ENCODE peak calls at places on chromosomes 5 and 9, in seven cellular contexts. One of them, this sample, is unnamed.

GRCh38 chr5:79235222-79235577 is 731 bp upstream of the JMY start:
- DNase-seq in endothelial cell: no peak
- DNase-seq in left lung: no peak
- DNase-seq in GM06990: peak
- DNase-seq in foreskin fibroblast: peak
- DNase-seq in upper lobe of right lung: no peak
- DNase-seq in adrenal gland: no peak
- DNase-seq in this sample: no peak

GRCh38 chr9:5509573-5509972 is 758 bp upstream of the PDCD1LG2 start:
- DNase-seq in endothelial cell: no peak
- DNase-seq in left lung: no peak
- DNase-seq in GM06990: no peak
- DNase-seq in foreskin fibroblast: peak
- DNase-seq in upper lobe of right lung: no peak
- DNase-seq in adrenal gland: no peak
- DNase-seq in this sample: no peak

GRCh38 chr5:78588517-78588916 is 60.1 kb downstream of the LHFPL2 start:
- DNase-seq in endothelial cell: no peak
- DNase-seq in left lung: no peak
- DNase-seq in GM06990: no peak
- DNase-seq in foreskin fibroblast: no peak
- DNase-seq in upper lobe of right lung: no peak
- DNase-seq in adrenal gland: no peak
- DNase-seq in this sample: no peak

GRCh38 chr9:36148652-36149051 is 12.1 kb downstream of the GLIPR2 start:
- DNase-seq in endothelial cell: no peak
- DNase-seq in left lung: peak
- DNase-seq in GM06990: peak
- DNase-seq in foreskin fibroblast: peak
- DNase-seq in upper lobe of right lung: peak
- DNase-seq in adrenal gland: peak
- DNase-seq in this sample: peak

GRCh38 chr9:79616013-79616412 is 44.2 kb downstream of the TLE4 start:
- DNase-seq in endothelial cell: no peak
- DNase-seq in left lung: no peak
- DNase-seq in GM06990: no peak
- DNase-seq in foreskin fibroblast: peak
- DNase-seq in upper lobe of right lung: no peak
- DNase-seq in adrenal gland: no peak
- DNase-seq in this sample: no peak

GRCh38 chr5:134240421-134240962 is 14.6 kb upstream of the PPP2CA start:
- DNase-seq in endothelial cell: no peak
- DNase-seq in left lung: no peak
- DNase-seq in GM06990: no peak
- DNase-seq in foreskin fibroblast: peak
- DNase-seq in upper lobe of right lung: no peak
- DNase-seq in adrenal gland: peak
- DNase-seq in this sample: peak

GRCh38 chr5:93622240-93622885 is 39.3 kb downstream of the NR2F1 start:
- DNase-seq in endothelial cell: no peak
- DNase-seq in left lung: no peak
- DNase-seq in GM06990: no peak
- DNase-seq in foreskin fibroblast: peak
- DNase-seq in upper lobe of right lung: no peak
- DNase-seq in adrenal gland: no peak
- DNase-seq in this sample: no peak

GRCh38 chr9:121768416-121769015 is 117.1 kb downstream of the DAB2IP start:
- DNase-seq in endothelial cell: no peak
- DNase-seq in left lung: peak
- DNase-seq in GM06990: no peak
- DNase-seq in foreskin fibroblast: no peak
- DNase-seq in upper lobe of right lung: no peak
- DNase-seq in adrenal gland: no peak
- DNase-seq in this sample: no peak

GRCh38 chr9:108963459-108964143 is 29.4 kb downstream of the ABITRAM start:
- DNase-seq in endothelial cell: no peak
- DNase-seq in left lung: no peak
- DNase-seq in GM06990: no peak
- DNase-seq in foreskin fibroblast: peak
- DNase-seq in upper lobe of right lung: no peak
- DNase-seq in adrenal gland: peak
- DNase-seq in this sample: no peak

GRCh38 chr5:66001952-66002351 is 75.6 kb downstream of the ERBIN start:
- DNase-seq in endothelial cell: no peak
- DNase-seq in left lung: no peak
- DNase-seq in GM06990: no peak
- DNase-seq in foreskin fibroblast: no peak
- DNase-seq in upper lobe of right lung: no peak
- DNase-seq in adrenal gland: no peak
- DNase-seq in this sample: no peak

GRCh38 chr5:139299477-139299876 is 5.9 kb downstream of the MATR3 start:
- DNase-seq in endothelial cell: no peak
- DNase-seq in left lung: no peak
- DNase-seq in GM06990: no peak
- DNase-seq in foreskin fibroblast: no peak
- DNase-seq in upper lobe of right lung: no peak
- DNase-seq in adrenal gland: no peak
- DNase-seq in this sample: no peak

GRCh38 chr5:55691265-55692105 is 20.6 kb downstream of the SLC38A9 start:
- DNase-seq in endothelial cell: no peak
- DNase-seq in left lung: no peak
- DNase-seq in GM06990: peak
- DNase-seq in foreskin fibroblast: peak
- DNase-seq in upper lobe of right lung: no peak
- DNase-seq in adrenal gland: no peak
- DNase-seq in this sample: no peak

GRCh38 chr9:25350011-25350410 is 328.2 kb downstream of the TUSC1 start:
- DNase-seq in endothelial cell: no peak
- DNase-seq in left lung: no peak
- DNase-seq in GM06990: no peak
- DNase-seq in foreskin fibroblast: no peak
- DNase-seq in upper lobe of right lung: no peak
- DNase-seq in adrenal gland: no peak
- DNase-seq in this sample: no peak

GRCh38 chr5:43034591-43034968 is 5.5 kb downstream of the ANXA2R start:
- DNase-seq in endothelial cell: peak
- DNase-seq in left lung: no peak
- DNase-seq in GM06990: no peak
- DNase-seq in foreskin fibroblast: peak
- DNase-seq in upper lobe of right lung: no peak
- DNase-seq in adrenal gland: no peak
- DNase-seq in this sample: no peak

GRCh38 chr9:134403682-134404301 is 77.5 kb downstream of the RXRA start:
- DNase-seq in endothelial cell: no peak
- DNase-seq in left lung: peak
- DNase-seq in GM06990: peak
- DNase-seq in foreskin fibroblast: peak
- DNase-seq in upper lobe of right lung: peak
- DNase-seq in adrenal gland: peak
- DNase-seq in this sample: no peak

GRCh38 chr5:155460501-155460931 is 447.0 kb downstream of the KIF4B start:
- DNase-seq in endothelial cell: no peak
- DNase-seq in left lung: no peak
- DNase-seq in GM06990: no peak
- DNase-seq in foreskin fibroblast: no peak
- DNase-seq in upper lobe of right lung: no peak
- DNase-seq in adrenal gland: no peak
- DNase-seq in this sample: no peak

GRCh38 chr5:133520062-133520461 is 92.3 kb downstream of the FSTL4 start:
- DNase-seq in endothelial cell: no peak
- DNase-seq in left lung: no peak
- DNase-seq in GM06990: no peak
- DNase-seq in foreskin fibroblast: no peak
- DNase-seq in upper lobe of right lung: no peak
- DNase-seq in adrenal gland: no peak
- DNase-seq in this sample: peak

GRCh38 chr9:98568234-98568922 is 140.4 kb downstream of the GABBR2 start:
- DNase-seq in endothelial cell: no peak
- DNase-seq in left lung: no peak
- DNase-seq in GM06990: no peak
- DNase-seq in foreskin fibroblast: no peak
- DNase-seq in upper lobe of right lung: no peak
- DNase-seq in adrenal gland: no peak
- DNase-seq in this sample: peak

GRCh38 chr5:88957000-88957399 is 74.0 kb upstream of the MEF2C start:
- DNase-seq in endothelial cell: no peak
- DNase-seq in left lung: no peak
- DNase-seq in GM06990: no peak
- DNase-seq in foreskin fibroblast: no peak
- DNase-seq in upper lobe of right lung: no peak
- DNase-seq in adrenal gland: no peak
- DNase-seq in this sample: no peak

GRCh38 chr9:81380960-81381359 is 308.4 kb downstream of the TLE1 start:
- DNase-seq in endothelial cell: no peak
- DNase-seq in left lung: no peak
- DNase-seq in GM06990: no peak
- DNase-seq in foreskin fibroblast: no peak
- DNase-seq in upper lobe of right lung: no peak
- DNase-seq in adrenal gland: no peak
- DNase-seq in this sample: no peak

GRCh38 chr5:134803821-134804220 is 41.9 kb upstream of the C5orf24 start:
- DNase-seq in endothelial cell: no peak
- DNase-seq in left lung: no peak
- DNase-seq in GM06990: no peak
- DNase-seq in foreskin fibroblast: no peak
- DNase-seq in upper lobe of right lung: no peak
- DNase-seq in adrenal gland: no peak
- DNase-seq in this sample: no peak

GRCh38 chr5:19240150-19240549 is 747.9 kb downstream of the CDH18 start:
- DNase-seq in endothelial cell: no peak
- DNase-seq in left lung: no peak
- DNase-seq in GM06990: no peak
- DNase-seq in foreskin fibroblast: peak
- DNase-seq in upper lobe of right lung: no peak
- DNase-seq in adrenal gland: no peak
- DNase-seq in this sample: no peak

GRCh38 chr5:54159153-54159836 is 151.1 kb downstream of the ARL15 start:
- DNase-seq in endothelial cell: no peak
- DNase-seq in left lung: no peak
- DNase-seq in GM06990: no peak
- DNase-seq in foreskin fibroblast: peak
- DNase-seq in upper lobe of right lung: no peak
- DNase-seq in adrenal gland: no peak
- DNase-seq in this sample: no peak
- TF ChIP-seq CTCF in endothelial cell: no peak
- TF ChIP-seq CTCF in left lung: no peak
- TF ChIP-seq CTCF in GM06990: no peak
- TF ChIP-seq CTCF in foreskin fibroblast: no peak
- TF ChIP-seq CTCF in upper lobe of right lung: no peak
- TF ChIP-seq CTCF in adrenal gland: no peak
- TF ChIP-seq CTCF in this sample: peak

GRCh38 chr5:175873090-175873454 is 1.7 kb downstream of the CPLX2 start:
- DNase-seq in endothelial cell: peak
- DNase-seq in left lung: no peak
- DNase-seq in GM06990: no peak
- DNase-seq in foreskin fibroblast: peak
- DNase-seq in upper lobe of right lung: no peak
- DNase-seq in adrenal gland: peak
- DNase-seq in this sample: no peak
- TF ChIP-seq CTCF in endothelial cell: no peak
- TF ChIP-seq CTCF in left lung: no peak
- TF ChIP-seq CTCF in GM06990: peak
- TF ChIP-seq CTCF in foreskin fibroblast: peak
- TF ChIP-seq CTCF in upper lobe of right lung: no peak
- TF ChIP-seq CTCF in adrenal gland: peak
- TF ChIP-seq CTCF in this sample: no peak

GRCh38 chr9:114505187-114506081 is at the start of gene WHRN:
- DNase-seq in endothelial cell: peak
- DNase-seq in left lung: peak
- DNase-seq in GM06990: peak
- DNase-seq in foreskin fibroblast: peak
- DNase-seq in upper lobe of right lung: peak
- DNase-seq in adrenal gland: peak
- DNase-seq in this sample: peak

GRCh38 chr9:114506082-114506390 is 763 bp upstream of the WHRN start:
- DNase-seq in endothelial cell: no peak
- DNase-seq in left lung: no peak
- DNase-seq in GM06990: no peak
- DNase-seq in foreskin fibroblast: no peak
- DNase-seq in upper lobe of right lung: no peak
- DNase-seq in adrenal gland: no peak
- DNase-seq in this sample: no peak

GRCh38 chr9:114503522-114504340 is 1.5 kb downstream of the WHRN start:
- DNase-seq in endothelial cell: no peak
- DNase-seq in left lung: no peak
- DNase-seq in GM06990: no peak
- DNase-seq in foreskin fibroblast: no peak
- DNase-seq in upper lobe of right lung: no peak
- DNase-seq in adrenal gland: no peak
- DNase-seq in this sample: no peak

GRCh38 chr9:114504341-114505186 is 709 bp downstream of the WHRN start:
- DNase-seq in endothelial cell: peak
- DNase-seq in left lung: peak
- DNase-seq in GM06990: no peak
- DNase-seq in foreskin fibroblast: peak
- DNase-seq in upper lobe of right lung: peak
- DNase-seq in adrenal gland: peak
- DNase-seq in this sample: peak

GRCh38 chr9:114507726-114508125 is 2.5 kb upstream of the WHRN start:
- DNase-seq in endothelial cell: no peak
- DNase-seq in left lung: no peak
- DNase-seq in GM06990: no peak
- DNase-seq in foreskin fibroblast: peak
- DNase-seq in upper lobe of right lung: no peak
- DNase-seq in adrenal gland: no peak
- DNase-seq in this sample: no peak
- TF ChIP-seq CTCF in endothelial cell: no peak
- TF ChIP-seq CTCF in left lung: peak
- TF ChIP-seq CTCF in GM06990: peak
- TF ChIP-seq CTCF in foreskin fibroblast: peak
- TF ChIP-seq CTCF in upper lobe of right lung: peak
- TF ChIP-seq CTCF in adrenal gland: peak
- TF ChIP-seq CTCF in this sample: peak

GRCh38 chr9:128066713-128067621 is at the start of gene NAIF1:
- DNase-seq in endothelial cell: peak
- DNase-seq in left lung: peak
- DNase-seq in GM06990: peak
- DNase-seq in foreskin fibroblast: peak
- DNase-seq in upper lobe of right lung: peak
- DNase-seq in adrenal gland: peak
- DNase-seq in this sample: peak
- TF ChIP-seq CTCF in endothelial cell: no peak
- TF ChIP-seq CTCF in left lung: no peak
- TF ChIP-seq CTCF in GM06990: no peak
- TF ChIP-seq CTCF in foreskin fibroblast: no peak
- TF ChIP-seq CTCF in upper lobe of right lung: no peak
- TF ChIP-seq CTCF in adrenal gland: no peak
- TF ChIP-seq CTCF in this sample: no peak

GRCh38 chr5:7018601-7019000 is 305.4 kb downstream of the TENT4A start:
- DNase-seq in endothelial cell: no peak
- DNase-seq in left lung: no peak
- DNase-seq in GM06990: no peak
- DNase-seq in foreskin fibroblast: no peak
- DNase-seq in upper lobe of right lung: no peak
- DNase-seq in adrenal gland: no peak
- DNase-seq in this sample: no peak
- TF ChIP-seq CTCF in endothelial cell: no peak
- TF ChIP-seq CTCF in left lung: no peak
- TF ChIP-seq CTCF in GM06990: no peak
- TF ChIP-seq CTCF in foreskin fibroblast: no peak
- TF ChIP-seq CTCF in upper lobe of right lung: no peak
- TF ChIP-seq CTCF in adrenal gland: no peak
- TF ChIP-seq CTCF in this sample: no peak

GRCh38 chr9:124320062-124320973 is 62.6 kb downstream of the NEK6 start:
- DNase-seq in endothelial cell: peak
- DNase-seq in left lung: peak
- DNase-seq in GM06990: no peak
- DNase-seq in foreskin fibroblast: peak
- DNase-seq in upper lobe of right lung: no peak
- DNase-seq in adrenal gland: peak
- DNase-seq in this sample: peak
- TF ChIP-seq CTCF in endothelial cell: peak
- TF ChIP-seq CTCF in left lung: peak
- TF ChIP-seq CTCF in GM06990: peak
- TF ChIP-seq CTCF in foreskin fibroblast: peak
- TF ChIP-seq CTCF in upper lobe of right lung: peak
- TF ChIP-seq CTCF in adrenal gland: peak
- TF ChIP-seq CTCF in this sample: peak

This sample was measured in osteocyte.